ENCODE peak calls at places on chromosome 17, in five cellular contexts. J is upper lobe of left lung, F is A549, O is transverse colon, V is colonic mucosa. L is an unnamed sample.

GRCh38 chr17:48294989-48295892 is 134.8 kb downstream of the SKAP1 start:
- DNase-seq in J (no peak), F (peak; percentile 35), O (no peak), V (no peak), L (no peak)

GRCh38 chr17:47225911-47226688 is 17.0 kb downstream of the MYL4 start:
- DNase-seq in J (no peak), F (no peak), O (no peak), V (no peak), L (no peak)

GRCh38 chr17:82942166-82943130 is 102.6 kb upstream of the ZNF750 start:
- DNase-seq in J (peak; percentile 10), F (no peak), O (peak; percentile 5), V (no peak), L (no peak)

GRCh38 chr17:41339571-41340169 is 11.0 kb downstream of the KRT33A start:
- DNase-seq in J (no peak), F (no peak), O (no peak), V (no peak), L (no peak)

GRCh38 chr17:76686538-76687277 is 24.1 kb downstream of the MXRA7 start:
- DNase-seq in J (no peak), F (no peak), O (no peak), V (no peak), L (no peak)

GRCh38 chr17:18937981-18938691 is 13.8 kb upstream of the SLC5A10 start:
- DNase-seq in J (no peak), F (no peak), O (no peak), V (peak; percentile 38), L (no peak)

GRCh38 chr17:47871048-47871447 is 20.1 kb upstream of the SP6 start:
- DNase-seq in J (no peak), F (no peak), O (no peak), V (no peak), L (no peak)

GRCh38 chr17:64406321-64407200 is 15.9 kb upstream of the PECAM1 start:
- DNase-seq in J (no peak), F (peak; percentile 50), O (no peak), V (no peak), L (no peak)

GRCh38 chr17:77329741-77330531 is 189.2 kb downstream of the SEC14L1 start:
- DNase-seq in J (peak; percentile 15), F (no peak), O (peak; percentile 14), V (peak; percentile 37), L (no peak)

GRCh38 chr17:76550712-76551615 is 11.1 kb downstream of the PRCD start:
- DNase-seq in J (peak; percentile 68), F (peak; percentile 75), O (no peak), V (no peak), L (no peak)

GRCh38 chr17:21373696-21374454 is 2.3 kb upstream of the KCNJ12 start:
- DNase-seq in J (no peak), F (no peak), O (no peak), V (no peak), L (no peak)

GRCh38 chr17:30961213-30962188 is 9.3 kb upstream of the RNF135 start:
- DNase-seq in J (no peak), F (peak; percentile 55), O (no peak), V (no peak), L (no peak)

GRCh38 chr17:57783338-57783742 is 38.2 kb upstream of the CCDC182 start:
- DNase-seq in J (peak; percentile 69), F (peak; percentile 66), O (peak; percentile 62), V (peak; percentile 65), L (peak; percentile 28)

GRCh38 chr17:68290268-68290954 is 516 bp downstream of the SLC16A6 start:
- DNase-seq in J (peak; percentile 54), F (no peak), O (peak; percentile 54), V (peak; percentile 29), L (peak; percentile 69)

GRCh38 chr17:68318103-68318991 is 27.1 kb downstream of the ARSG start:
- DNase-seq in J (peak; percentile 55), F (peak; percentile 53), O (no peak), V (no peak), L (no peak)

GRCh38 chr17:17570207-17570797 is 21.2 kb downstream of the PEMT start:
- DNase-seq in J (peak; percentile 54), F (peak; percentile 67), O (peak; percentile 39), V (peak; percentile 54), L (no peak)

GRCh38 chr17:68349157-68349556 is 57.9 kb downstream of the ARSG start:
- DNase-seq in J (no peak), F (no peak), O (no peak), V (no peak), L (no peak)

GRCh38 chr17:33506889-33507650 is 214.0 kb upstream of the ASIC2 start:
- DNase-seq in J (peak; percentile 25), F (no peak), O (no peak), V (no peak), L (no peak)

GRCh38 chr17:64399071-64399766 is 8.6 kb upstream of the PECAM1 start:
- DNase-seq in J (no peak), F (no peak), O (no peak), V (no peak), L (no peak)

GRCh38 chr17:5582177-5582885 is 2.0 kb downstream of the NLRP1 start:
- DNase-seq in J (no peak), F (no peak), O (no peak), V (no peak), L (no peak)

DNA sequence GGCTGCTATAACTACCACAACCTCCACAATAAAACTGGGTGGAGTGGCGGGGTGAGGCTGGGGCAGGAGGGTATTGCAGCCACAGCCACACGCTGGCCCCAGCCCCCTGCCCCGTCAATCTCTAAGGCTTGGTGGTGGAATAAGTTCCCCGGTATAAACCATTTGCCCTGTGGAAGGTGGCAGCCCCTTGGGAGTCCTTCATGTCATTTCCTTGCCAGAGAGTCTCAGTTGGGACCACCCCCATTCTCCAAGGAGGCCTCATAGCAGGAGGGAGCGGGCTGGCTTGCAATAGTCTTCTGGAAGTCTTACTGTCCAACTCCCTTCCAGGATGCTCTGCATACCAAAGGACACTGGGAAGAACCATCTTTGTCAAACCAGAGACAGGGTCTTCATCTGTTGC is 19.4 kb downstream of the CD300A start:
- DNase-seq in J (no peak), F (no peak), O (no peak), V (no peak), L (no peak)
- H3K4me3 ChIP-seq in J (no peak overlapping the region), F (no peak overlapping the region), O (no peak overlapping the region), V (no peak overlapping the region), L (no peak overlapping the region)

GRCh38 chr17:7774037-7774659 is 56.6 kb downstream of the DNAH2 start:
- DNase-seq in J (peak; percentile 75), F (peak; percentile 35), O (no peak), V (no peak), L (no peak)
- H3K27ac ChIP-seq in J (no peak overlapping the region), F (peak overlapping the region; percentile 20), O (no peak overlapping the region), V (no peak overlapping the region), L (no peak overlapping the region)

GRCh38 chr17:79732804-79733691 is 2.3 kb downstream of the ENPP7 start:
- DNase-seq in J (no peak), F (no peak), O (peak; percentile 31), V (peak; percentile 46), L (no peak)
- H3K4me3 ChIP-seq in J (peak overlapping the region; percentile 39), F (no peak overlapping the region), O (no peak overlapping the region), V (peak overlapping the region; percentile 4), L (no peak overlapping the region)

GRCh38 chr17:50480854-50481490 is 2.3 kb downstream of the RSAD1 start:
- DNase-seq in J (no peak), F (no peak), O (no peak), V (no peak), L (no peak)
- H3K27ac ChIP-seq in J (no peak overlapping the region), F (no peak overlapping the region), O (peak overlapping the region; percentile 14), V (no peak overlapping the region), L (no peak overlapping the region)

L was measured in effector memory CD4-positive, alpha-beta T cell.